ENCODE peak calls at places on chromosomes 11 and 22, in eight cellular contexts. Z is HFFc6, C is T-helper 22 cell, N is HL-60, Y is left cardiac atrium, Q is H7, E is astrocyte, B is DMS79 treated with DMSO at 0.1 percent for 48 hours. P is an unnamed sample.

GRCh38 chr11:91804057-91804456 is 420.6 kb upstream of the FAT3 start:
- DNase-seq in E (peak), C (no peak), B (no peak), Y (no peak), Q (peak), Z (no peak), N (no peak), P (no peak)

GRCh38 chr11:103266167-103266831 is 157.1 kb downstream of the DYNC2H1 start:
- DNase-seq in B (no peak), Z (no peak), N (no peak), Q (no peak), C (no peak), Y (no peak), E (no peak), P (no peak)

GRCh38 chr11:44072757-44073658 is 6.9 kb downstream of the ACCS start:
- DNase-seq in Z (no peak), N (no peak), E (no peak), Q (peak), Y (no peak), C (no peak), B (no peak), P (no peak)

GRCh38 chr11:68940651-68941323 is 37.1 kb downstream of the IGHMBP2 start:
- DNase-seq in N (no peak), B (no peak), Z (no peak), Q (peak), E (no peak), C (no peak), Y (no peak), P (no peak)

GRCh38 chr11:77019976-77020591 is 14.1 kb upstream of the B3GNT6 start:
- DNase-seq in E (peak), Q (no peak), Z (no peak), Y (no peak), B (no peak), C (no peak), N (no peak), P (peak)

GRCh38 chr11:130536106-130537040 is 87.9 kb downstream of the ADAMTS15 start:
- DNase-seq in N (no peak), Q (no peak), B (no peak), Y (no peak), E (peak), C (no peak), Z (no peak), P (no peak)

GRCh38 chr11:69711824-69712801 is 8.3 kb upstream of the FGF19 start:
- DNase-seq in E (no peak), Z (no peak), Q (peak), N (peak), B (no peak), Y (no peak), C (no peak), P (no peak)

GRCh38 chr22:47586946-47587345 is 824.5 kb downstream of the TBC1D22A start:
- DNase-seq in B (no peak), Y (no peak), E (no peak), N (no peak), C (no peak), Q (no peak), Z (no peak), P (no peak)

GRCh38 chr11:15660496-15660895 is 545.8 kb downstream of the INSC start:
- DNase-seq in Q (no peak), N (no peak), E (no peak), B (no peak), Z (no peak), C (no peak), Y (no peak), P (no peak)

GRCh38 chr22:48045369-48045768 is 1282.9 kb downstream of the TBC1D22A start:
- DNase-seq in Y (no peak), C (no peak), B (no peak), N (no peak), Q (peak), Z (no peak), E (no peak), P (no peak)

GRCh38 chr11:11661356-11662040 is 39.7 kb upstream of the GALNT18 start:
- DNase-seq in B (no peak), Q (peak), Z (no peak), E (no peak), C (no peak), Y (no peak), N (no peak), P (no peak)

GRCh38 chr11:92536895-92537294 is 312.3 kb downstream of the FAT3 start:
- DNase-seq in Q (no peak), B (no peak), C (no peak), Z (no peak), Y (no peak), N (no peak), E (no peak), P (no peak)

GRCh38 chr22:20123364-20124082 is 6.5 kb upstream of the TRMT2A start:
- DNase-seq in Y (no peak), C (no peak), E (no peak), Q (no peak), B (no peak), N (no peak), Z (no peak), P (no peak)

GRCh38 chr22:18966748-18967147 is 30.7 kb upstream of the PRODH start:
- DNase-seq in C (no peak), Q (no peak), N (no peak), Z (no peak), E (no peak), Y (no peak), B (no peak), P (no peak)

GRCh38 chr11:46112961-46113617 is 8.2 kb downstream of the PHF21A start:
- DNase-seq in N (peak), B (no peak), Q (peak), C (peak), Y (no peak), Z (peak), E (peak), P (peak)

GRCh38 chr22:41725510-41726110 is 26.3 kb downstream of the MEI1 start:
- DNase-seq in N (no peak), Q (no peak), B (no peak), Y (no peak), C (no peak), E (no peak), Z (peak), P (no peak)

GRCh38 chr11:11211186-11211585 is 141.9 kb downstream of the CSNK2A3 start:
- DNase-seq in C (no peak), B (peak), E (no peak), Y (peak), Z (no peak), Q (no peak), N (no peak), P (no peak)

GRCh38 chr11:131580466-131580865 is 210.1 kb downstream of the NTM start:
- DNase-seq in Q (no peak), Y (no peak), Z (no peak), B (no peak), E (peak), N (no peak), C (no peak), P (no peak)

GRCh38 chr11:1931326-1931725 is 11.8 kb downstream of the TNNT3 start:
- DNase-seq in B (no peak), Y (peak), Q (peak), E (no peak), Z (no peak), N (no peak), C (no peak), P (no peak)

GRCh38 chr11:45801723-45802315 is 3.1 kb upstream of the SLC35C1 start:
- DNase-seq in N (peak), Y (no peak), Q (no peak), Z (no peak), E (no peak), B (no peak), C (no peak), P (no peak)

GRCh38 chr22:17576475-17576874 is 13.2 kb downstream of the SLC25A18 start:
- DNase-seq in C (no peak), N (no peak), Y (no peak), B (peak), Z (peak), E (peak), Q (no peak), P (peak)

GRCh38 chr11:129643031-129643721 is 172.5 kb upstream of the TMEM45B start:
- DNase-seq in N (no peak), C (no peak), E (peak), Y (no peak), Q (no peak), B (no peak), Z (peak), P (no peak)

GRCh38 chr11:133898031-133898769 is 52.9 kb upstream of the SPATA19 start:
- DNase-seq in C (no peak), B (no peak), Y (no peak), E (no peak), Q (peak), Z (no peak), N (no peak), P (no peak)

GRCh38 chr11:44361883-44362282 is 51.9 kb upstream of the ALX4 start:
- DNase-seq in C (no peak), Y (no peak), Z (no peak), N (no peak), B (no peak), Q (peak), E (no peak), P (no peak)

GRCh38 chr22:43305806-43306205 is 37.4 kb downstream of the SCUBE1 start:
- DNase-seq in B (no peak), N (no peak), Y (peak), C (no peak), Z (no peak), E (no peak), Q (no peak), P (no peak)

GRCh38 chr11:74694536-74694935 is 36.7 kb downstream of the CHRDL2 start:
- DNase-seq in Q (no peak), B (no peak), Z (no peak), E (no peak), C (no peak), Y (no peak), N (no peak), P (no peak)

GRCh38 chr22:24401824-24402434 is 25.5 kb upstream of the ADORA2A start:
- DNase-seq in C (no peak), Y (no peak), Q (peak), E (no peak), B (no peak), N (no peak), Z (no peak), P (no peak)

GRCh38 chr11:59186130-59186594 is 14.2 kb downstream of the DTX4 start:
- DNase-seq in Z (no peak), E (no peak), C (no peak), Y (no peak), Q (peak), B (no peak), N (no peak), P (no peak)

GRCh38 chr11:48028909-48029685 is 48.7 kb downstream of the PTPRJ start:
- DNase-seq in B (no peak), Y (no peak), Q (no peak), Z (no peak), C (no peak), E (no peak), N (no peak), P (no peak)

GRCh38 chr22:36369004-36369921 is 18.5 kb downstream of the MYH9 start:
- DNase-seq in B (no peak), Z (no peak), Y (no peak), N (no peak), E (no peak), C (no peak), Q (peak), P (no peak)